ENCODE peak calls at places on chromosomes 13 and 19, in seven cellular contexts. T is keratinocyte, X is osteoblast, F is HCT116, C is pancreas, L is right atrium auricular region, I is Peyer's patch. E is an unnamed sample.

GRCh38 chr19:44647144-44647543 is 3.4 kb downstream of the PVR start:
- DNase-seq in T (no peak), X (no peak), F (no peak), C (no peak), L (no peak), I (peak; percentile 39), E (no peak)

GRCh38 chr19:29761575-29762225 is 46.6 kb upstream of the C19orf12 start:
- DNase-seq in T (no peak), X (no peak), F (no peak), C (no peak), L (no peak), I (no peak), E (no peak)

GRCh38 chr13:32586022-32586900 is at the start of gene PDS5B:
- DNase-seq in T (peak; percentile 38), X (peak; percentile 99), F (peak; percentile 81), C (peak; percentile 99), L (peak; percentile 93), I (peak; percentile 97), E (peak; percentile 65)

GRCh38 chr13:23322353-23323336 is 110.9 kb downstream of the SACS start:
- DNase-seq in T (no peak), X (no peak), F (no peak), C (no peak), L (no peak), I (no peak), E (no peak)

GRCh38 chr13:25738342-25738771 is 313.5 kb downstream of the SHISA2 start:
- DNase-seq in T (no peak), X (no peak), F (no peak), C (no peak), L (no peak), I (no peak), E (no peak)

GRCh38 chr19:41871573-41872383 is 5.3 kb upstream of the CD79A start:
- DNase-seq in T (no peak), X (no peak), F (no peak), C (no peak), L (no peak), I (no peak), E (no peak)

GRCh38 chr13:112641456-112641855 is 48.4 kb upstream of the ATP11A start:
- DNase-seq in T (no peak), X (no peak), F (no peak), C (peak; percentile 60), L (no peak), I (no peak), E (no peak)

GRCh38 chr19:49581007-49581508 is at the start of gene PRRG2:
- DNase-seq in T (no peak), X (peak; percentile 38), F (peak; percentile 62), C (peak; percentile 72), L (no peak), I (peak; percentile 72), E (no peak)

GRCh38 chr19:2062770-2063169 is 11.7 kb upstream of the MKNK2 start:
- DNase-seq in T (no peak), X (peak; percentile 51), F (no peak), C (no peak), L (no peak), I (no peak), E (no peak)

GRCh38 chr19:46189971-46190335 is 39.6 kb upstream of the IGFL1 start:
- DNase-seq in T (no peak), X (no peak), F (no peak), C (no peak), L (no peak), I (no peak), E (no peak)

GRCh38 chr19:46190489-46190888 is 39.1 kb upstream of the IGFL1 start:
- DNase-seq in T (no peak), X (no peak), F (no peak), C (no peak), L (no peak), I (no peak), E (no peak)

GRCh38 chr19:46191972-46192371 is 37.6 kb upstream of the IGFL1 start:
- DNase-seq in T (no peak), X (no peak), F (no peak), C (no peak), L (no peak), I (no peak), E (no peak)

GRCh38 chr19:46192990-46193650 is 36.4 kb upstream of the IGFL1 start:
- DNase-seq in T (no peak), X (peak; percentile 83), F (no peak), C (no peak), L (peak; percentile 80), I (no peak), E (no peak)

GRCh38 chr19:46191356-46191755 is 38.2 kb upstream of the IGFL1 start:
- DNase-seq in T (no peak), X (no peak), F (no peak), C (no peak), L (no peak), I (no peak), E (no peak)
- H3K27ac ChIP-seq in T (no peak overlapping the region), X (no peak overlapping the region), F (no peak overlapping the region), C (no peak overlapping the region), L (no peak overlapping the region), I (no peak overlapping the region), E (no peak overlapping the region)

GRCh38 chr19:11479470-11480080 is 1.3 kb downstream of the ELAVL3 start:
- DNase-seq in T (no peak), X (peak; percentile 92), F (no peak), C (peak; percentile 75), L (no peak), I (peak; percentile 57), E (no peak)
- H3K27ac ChIP-seq in T (no peak overlapping the region), X (no peak overlapping the region), F (no peak overlapping the region), C (no peak overlapping the region), L (no peak overlapping the region), I (no peak overlapping the region), E (no peak overlapping the region)

GRCh38 chr19:40344422-40344821 is 3.8 kb downstream of the C19orf47 start:
- DNase-seq in T (no peak), X (no peak), F (no peak), C (no peak), L (no peak), I (no peak), E (no peak)

GRCh38 chr19:40339018-40339728 is 9.0 kb downstream of the C19orf47 start:
- DNase-seq in T (no peak), X (peak; percentile 32), F (no peak), C (no peak), L (no peak), I (no peak), E (no peak)

GRCh38 chr19:40337594-40337993 is 10.6 kb downstream of the C19orf47 start:
- DNase-seq in T (no peak), X (peak; percentile 46), F (no peak), C (no peak), L (no peak), I (no peak), E (no peak)

GRCh38 chr19:40342644-40343311 is 5.4 kb downstream of the C19orf47 start:
- DNase-seq in T (no peak), X (peak; percentile 45), F (no peak), C (no peak), L (no peak), I (no peak), E (no peak)

DNA sequence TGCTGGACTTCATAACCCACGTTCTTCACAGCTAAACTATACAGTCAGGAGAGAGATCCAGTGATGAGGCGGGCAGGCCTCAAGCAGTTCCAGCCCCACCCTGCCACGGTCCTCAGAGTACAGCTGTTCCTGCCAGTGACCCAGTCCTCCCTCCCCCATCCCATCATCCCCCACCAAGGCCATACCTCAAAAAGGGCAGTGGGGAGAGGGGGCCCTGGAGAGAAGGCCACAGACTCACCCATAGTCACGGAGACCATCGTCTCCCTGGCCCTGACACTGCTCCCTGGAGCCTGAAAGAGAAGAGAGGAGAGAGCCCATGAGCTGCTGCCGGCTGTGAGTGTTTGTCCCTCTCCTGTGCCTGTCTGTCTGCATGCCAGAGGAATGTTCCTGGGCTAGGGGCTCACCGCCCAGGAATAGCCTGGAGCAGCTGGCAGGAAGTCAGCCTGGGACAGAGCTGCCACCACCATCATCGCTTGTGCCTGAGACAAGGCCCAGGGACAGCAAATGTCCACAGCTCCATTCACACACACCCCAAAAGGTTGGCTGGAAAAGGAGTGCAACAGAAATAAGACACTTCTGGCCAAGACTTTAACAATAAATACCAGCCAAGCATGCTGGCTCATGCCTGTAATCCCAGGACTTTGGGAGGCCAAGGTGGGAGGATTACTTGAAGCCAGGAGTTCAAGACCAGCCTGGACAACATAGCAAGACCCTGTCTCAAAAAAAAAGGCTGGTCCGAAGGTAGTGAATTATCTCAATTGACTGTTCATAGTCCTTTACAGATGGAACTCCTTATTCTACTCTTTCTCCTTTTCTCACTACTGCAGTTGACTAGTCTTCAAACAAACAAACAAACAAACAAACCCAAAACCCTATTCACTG is 6.4 kb downstream of the C19orf47 start:
- DNase-seq in T (no peak), X (peak; percentile 53), F (no peak), C (no peak), L (peak; percentile 77), I (no peak), E (no peak)
- H3K27ac ChIP-seq in T (peak overlapping the region; percentile 36), X (no peak overlapping the region), F (no peak overlapping the region), C (no peak overlapping the region), L (peak overlapping the region; percentile 84), I (no peak overlapping the region), E (peak overlapping the region; percentile 74)

GRCh38 chr19:43639507-43640423 is at the start of gene CADM4:
- DNase-seq in T (no peak), X (peak; percentile 69), F (no peak), C (peak; percentile 82), L (no peak), I (peak; percentile 64), E (no peak)
- H3K27ac ChIP-seq in T (no peak within 1 kb of the TSS), X (no peak within 1 kb of the TSS), F (peak within 1 kb of the TSS; percentile 40), C (no peak within 1 kb of the TSS), L (no peak within 1 kb of the TSS), I (peak within 1 kb of the TSS; percentile 49), E (no peak within 1 kb of the TSS)

DNA sequence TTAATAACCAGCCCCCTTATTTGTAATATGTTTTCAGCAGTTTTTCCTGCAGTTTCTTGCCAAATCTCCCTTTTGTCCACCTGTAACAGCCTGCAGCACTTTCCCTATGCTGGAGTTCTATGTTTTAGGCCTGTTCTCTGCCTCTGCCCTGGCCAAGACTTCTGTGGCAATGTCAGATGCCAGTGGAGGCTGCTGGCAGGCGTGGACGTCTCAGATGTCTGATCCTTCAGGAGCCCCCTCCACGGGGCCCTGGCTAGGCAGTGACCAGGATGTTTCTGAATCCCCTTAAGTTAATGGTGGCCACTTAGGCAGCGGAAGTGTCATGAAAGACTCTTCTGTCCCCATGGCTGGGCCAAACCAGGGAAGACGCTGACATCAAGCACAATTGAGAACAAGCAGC is 40.8 kb downstream of the SIPA1L3 start:
- DNase-seq in T (no peak), X (no peak), F (no peak), C (no peak), L (no peak), I (no peak), E (no peak)
- H3K27ac ChIP-seq in T (no peak overlapping the region), X (no peak overlapping the region), F (no peak overlapping the region), C (no peak overlapping the region), L (no peak overlapping the region), I (no peak overlapping the region), E (no peak overlapping the region)

DNA sequence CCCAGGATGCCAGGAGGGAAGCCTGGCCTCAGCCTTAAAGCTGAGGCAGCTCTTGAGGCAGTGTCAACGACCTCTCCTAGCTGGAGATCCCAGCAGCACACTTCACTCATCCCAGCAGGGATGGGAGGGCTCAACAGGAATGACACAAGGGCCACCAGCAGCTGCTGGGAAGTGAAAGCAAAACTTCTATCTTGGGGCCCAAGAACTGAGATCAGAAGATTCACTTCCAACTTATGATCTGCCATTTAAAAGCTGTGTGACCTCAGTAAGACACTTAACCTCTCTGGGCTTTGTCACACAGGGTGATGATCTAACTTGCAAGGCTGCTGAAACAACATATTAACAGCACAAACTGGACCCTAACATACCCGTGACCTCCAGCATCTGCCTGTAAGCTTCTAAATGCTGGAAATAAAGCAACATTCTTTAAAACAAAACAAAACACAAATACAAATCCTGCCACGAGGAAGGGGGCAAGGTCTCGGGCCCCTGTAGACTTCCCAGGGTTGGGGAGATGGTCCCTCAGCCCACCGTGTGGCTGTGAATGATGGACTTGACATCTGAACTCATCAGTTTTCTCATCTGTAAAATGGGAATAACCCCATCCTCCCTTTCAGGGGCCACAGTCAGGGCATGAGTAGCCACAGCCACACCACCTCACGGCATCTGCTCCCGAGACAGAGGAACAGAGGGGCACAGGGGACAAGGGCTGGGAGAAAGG is 22.7 kb downstream of the ELL start:
- DNase-seq in T (no peak), X (peak; percentile 81), F (no peak), C (no peak), L (no peak), I (no peak), E (no peak)
- H3K27ac ChIP-seq in T (no peak overlapping the region), X (peak overlapping the region; percentile 30), F (no peak overlapping the region), C (no peak overlapping the region), L (peak overlapping the region; percentile 83), I (peak overlapping the region; percentile 38), E (no peak overlapping the region)

E was measured in epithelial cell of prostate.